ENCODE peak calls at places on chromosomes 7 and 10, in eight cellular contexts. J, H, S, I, U, M, D and N are unnamed samples.

GRCh38 chr10:54905793-54906192 is 104.8 kb upstream of the PCDH15 start:
- DNase-seq in J (no peak), H (no peak), S (no peak), I (peak; percentile 0), U (no peak), M (no peak), D (no peak), N (no peak)

GRCh38 chr7:103065666-103066065 is 8.9 kb downstream of the FBXL13 start:
- DNase-seq in J (peak; percentile 23), H (no peak), S (no peak), I (peak; percentile 21), U (peak; percentile 27), M (peak; percentile 80), D (peak; percentile 74), N (no peak)

GRCh38 chr7:51000956-51001355 is 218.3 kb upstream of the GRB10 start:
- DNase-seq in J (no peak), H (no peak), S (no peak), I (no peak), U (no peak), M (no peak), D (peak; percentile 55), N (no peak)

GRCh38 chr7:29075621-29076020 is 70.7 kb downstream of the CPVL start:
- DNase-seq in J (no peak), H (no peak), S (no peak), I (no peak), U (no peak), M (peak; percentile 39), D (no peak), N (no peak)

GRCh38 chr10:62186999-62187695 is 81.5 kb downstream of the RTKN2 start:
- DNase-seq in J (peak; percentile 90), H (no peak), S (no peak), I (no peak), U (no peak), M (no peak), D (no peak), N (no peak)

GRCh38 chr10:26981232-26981631 is 119.1 kb downstream of the ANKRD26 start:
- DNase-seq in J (no peak), H (no peak), S (no peak), I (no peak), U (no peak), M (no peak), D (no peak), N (no peak)

GRCh38 chr7:42456756-42457276 is 219.8 kb upstream of the GLI3 start:
- DNase-seq in J (no peak), H (no peak), S (no peak), I (no peak), U (no peak), M (peak; percentile 19), D (no peak), N (peak; percentile 45)

GRCh38 chr7:70923086-70923845 is 208.7 kb upstream of the GALNT17 start:
- DNase-seq in J (no peak), H (no peak), S (no peak), I (no peak), U (no peak), M (no peak), D (no peak), N (peak; percentile 58)

GRCh38 chr10:16519908-16520861 is 1.5 kb downstream of the C1QL3 start:
- DNase-seq in J (no peak), H (no peak), S (no peak), I (no peak), U (no peak), M (no peak), D (peak; percentile 59), N (peak; percentile 80)

GRCh38 chr10:25451401-25451800 is 276.6 kb downstream of the GPR158 start:
- DNase-seq in J (no peak), H (no peak), S (no peak), I (no peak), U (no peak), M (no peak), D (no peak), N (no peak)

GRCh38 chr10:20147679-20148078 is 331.4 kb downstream of the PLXDC2 start:
- DNase-seq in J (no peak), H (no peak), S (no peak), I (no peak), U (no peak), M (peak; percentile 52), D (no peak), N (no peak)

GRCh38 chr7:98628916-98629525 is 11.9 kb downstream of the NPTX2 start:
- DNase-seq in J (no peak), H (no peak), S (no peak), I (no peak), U (no peak), M (no peak), D (no peak), N (peak; percentile 67)

GRCh38 chr10:94409016-94409657 is 6.8 kb downstream of the TBC1D12 start:
- DNase-seq in J (no peak), H (no peak), S (no peak), I (no peak), U (no peak), M (peak; percentile 50), D (peak; percentile 28), N (no peak)

GRCh38 chr10:28492556-28492955 is 40.4 kb upstream of the WAC start:
- DNase-seq in J (no peak), H (no peak), S (no peak), I (no peak), U (no peak), M (peak; percentile 76), D (no peak), N (no peak)

GRCh38 chr10:73506491-73506890 is 10.7 kb upstream of the PPP3CB start:
- DNase-seq in J (peak; percentile 40), H (no peak), S (no peak), I (peak; percentile 58), U (no peak), M (no peak), D (no peak), N (no peak)

GRCh38 chr7:112112822-112113255 is 93.4 kb downstream of the DOCK4 start:
- DNase-seq in J (peak; percentile 71), H (no peak), S (no peak), I (peak; percentile 54), U (no peak), M (no peak), D (no peak), N (peak; percentile 83)

GRCh38 chr7:136687693-136688322 is 180.6 kb upstream of the CHRM2 start:
- DNase-seq in J (peak; percentile 4), H (no peak), S (no peak), I (peak; percentile 31), U (no peak), M (peak; percentile 75), D (peak; percentile 54), N (peak; percentile 23)

GRCh38 chr7:27423290-27423689 is 180.7 kb downstream of the EVX1 start:
- DNase-seq in J (no peak), H (no peak), S (peak; percentile 85), I (no peak), U (no peak), M (no peak), D (no peak), N (no peak)

DNA sequence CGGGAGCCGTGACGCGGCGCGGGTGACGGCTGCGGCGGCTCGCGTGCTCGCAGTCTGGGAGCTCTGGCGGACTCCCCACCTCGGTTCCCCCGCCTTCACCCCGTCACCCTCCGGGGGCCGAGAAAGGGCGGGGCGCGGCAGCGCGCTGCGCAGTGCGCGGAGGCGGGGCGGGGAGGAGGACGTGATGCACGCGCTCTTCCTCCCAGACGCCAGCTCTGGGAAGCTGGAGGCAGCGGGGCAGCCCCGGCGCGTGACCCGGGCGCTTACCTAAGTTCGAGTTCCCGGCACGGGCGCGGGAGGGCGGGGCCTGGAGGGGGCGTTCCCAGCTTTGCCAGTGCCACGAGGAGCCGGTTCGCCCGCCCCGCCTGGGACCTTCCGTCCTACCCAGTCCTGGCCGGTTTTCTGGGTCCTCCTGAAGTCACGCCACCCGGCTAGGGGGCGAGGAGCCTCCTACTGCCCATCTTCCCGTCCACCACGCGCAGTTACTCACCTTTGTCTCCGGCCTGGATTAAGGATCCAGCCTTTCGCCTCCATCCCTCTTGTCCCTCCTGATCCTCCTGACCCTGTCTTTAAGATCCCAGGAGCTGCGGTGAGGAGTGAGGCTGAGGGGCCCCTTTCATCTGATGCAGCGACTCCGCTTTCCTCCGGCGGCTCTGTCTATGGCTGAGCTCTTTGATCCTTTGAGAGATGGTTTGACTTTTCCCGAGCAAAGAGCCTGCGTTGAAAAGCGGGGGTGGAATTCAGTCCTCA is 443 bp upstream of the NAMPT start:
- DNase-seq in J (peak; percentile 97), H (peak; percentile 96), S (peak; percentile 99), I (peak; percentile 99), U (peak; percentile 97), M (peak; percentile 97), D (peak; percentile 98), N (peak; percentile 98)
- H3K4me3 ChIP-seq in J (peak overlapping the region; percentile 82), H (peak overlapping the region; percentile 86), S (peak overlapping the region; percentile 88), I (peak overlapping the region; percentile 82), U (peak overlapping the region; percentile 54), M (peak overlapping the region; percentile 69), D (peak overlapping the region; percentile 79), N (peak overlapping the region; percentile 81)

DNA sequence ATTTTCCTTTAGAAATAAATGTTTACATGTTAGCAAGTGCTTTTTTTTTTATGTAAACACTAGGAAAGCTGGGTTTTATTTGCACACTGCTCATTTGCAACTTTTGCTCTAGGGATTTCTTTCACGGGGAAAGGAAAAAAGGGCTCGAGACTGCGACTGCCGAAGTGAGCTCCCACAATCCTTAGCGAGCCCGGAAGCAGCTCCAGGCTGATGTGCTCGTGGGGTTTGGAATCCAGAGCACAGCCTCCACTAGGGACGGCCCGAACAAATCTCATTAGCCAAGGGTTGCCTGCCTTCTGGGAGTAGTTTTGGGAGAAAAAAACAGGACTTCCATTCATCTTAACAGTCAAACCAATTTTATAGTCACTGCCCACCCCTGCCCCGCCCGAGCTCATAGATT is 107.9 kb upstream of the YAE1 start:
- DNase-seq in J (no peak), H (no peak), S (no peak), I (no peak), U (no peak), M (peak; percentile 30), D (no peak), N (peak; percentile 19)
- H3K4me3 ChIP-seq in J (no peak overlapping the region), H (peak overlapping the region; percentile 14), S (no peak overlapping the region), I (no peak overlapping the region), U (no peak overlapping the region), M (no peak overlapping the region), D (no peak overlapping the region), N (peak overlapping the region; percentile 62)

DNA sequence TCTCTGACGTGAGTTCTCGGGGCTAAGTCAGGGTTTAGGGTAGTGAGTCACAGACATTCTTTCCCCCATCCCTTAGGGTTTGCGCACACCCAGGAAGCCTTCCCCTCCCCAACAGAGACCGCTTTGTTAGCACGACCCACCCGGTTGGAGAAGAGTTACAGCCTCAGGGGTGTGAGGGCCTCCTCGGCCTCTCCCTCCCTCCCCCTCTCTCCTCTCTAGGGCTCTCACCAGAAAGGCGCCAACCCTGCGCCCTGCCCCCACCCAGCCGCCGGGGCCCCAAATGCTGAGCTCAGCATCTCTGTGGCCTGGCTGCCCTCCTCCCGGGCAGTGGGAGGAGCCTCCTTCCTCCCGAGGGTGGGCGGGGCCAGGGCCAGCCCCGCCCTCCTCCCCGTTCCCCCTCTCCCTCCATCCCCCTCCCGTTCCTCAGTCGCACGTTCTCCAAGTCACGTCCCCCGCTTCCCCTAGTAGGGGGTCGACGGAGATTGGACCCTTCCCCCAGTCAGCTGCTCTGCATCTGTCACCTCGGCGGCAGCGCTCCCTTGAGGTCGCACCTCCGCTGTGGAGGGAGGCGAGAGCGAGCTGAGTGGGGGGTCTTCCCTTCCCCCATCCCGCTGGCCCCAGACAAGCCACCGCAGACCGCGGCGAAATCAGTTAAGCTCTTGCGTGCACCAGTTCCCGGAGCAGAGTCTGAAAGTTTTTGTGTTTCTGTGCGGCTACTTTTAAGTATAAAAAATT is 13.0 kb upstream of the DDIT4 start:
- DNase-seq in J (peak; percentile 72), H (peak; percentile 69), S (peak; percentile 64), I (peak; percentile 92), U (peak; percentile 89), M (peak; percentile 92), D (peak; percentile 97), N (peak; percentile 95)
- H3K4me3 ChIP-seq in J (peak overlapping the region; percentile 63), H (peak overlapping the region; percentile 35), S (peak overlapping the region; percentile 30), I (peak overlapping the region; percentile 40), U (peak overlapping the region; percentile 24), M (peak overlapping the region; percentile 45), D (peak overlapping the region; percentile 62), N (peak overlapping the region; percentile 83)

GRCh38 chr7:24932815-24933214 is 47.2 kb downstream of the OSBPL3 start:
- DNase-seq in J (no peak), H (no peak), S (no peak), I (peak; percentile 53), U (no peak), M (no peak), D (no peak), N (no peak)
- H3K4me3 ChIP-seq in J (no peak overlapping the region), H (no peak overlapping the region), S (no peak overlapping the region), I (no peak overlapping the region), U (no peak overlapping the region), M (no peak overlapping the region), D (no peak overlapping the region), N (no peak overlapping the region)